ENCODE peak calls at places on chromosome 1, in nine cellular contexts. H is HCT116, S is GM23248, D is hepatocyte, B is GM23338, E is OCI-LY7, Q is neural progenitor cell, M is SK-N-SH, A is MM.1S. U is an unnamed sample.

GRCh38 chr1:54791880-54792522 is 9.1 kb downstream of the TTC22 start:
- DNase-seq in H (peak; percentile 51), S (no peak), D (peak; percentile 50), B (peak; percentile 87), E (peak; percentile 55), Q (peak; percentile 73), M (peak; percentile 63), A (peak; percentile 48), U (peak; percentile 83)

GRCh38 chr1:204410764-204411450 is 710 bp downstream of the PPP1R15B start:
- DNase-seq in H (no peak), S (peak; percentile 78), D (peak; percentile 56), B (peak; percentile 60), E (peak; percentile 24), Q (peak; percentile 40), M (peak; percentile 55), A (peak; percentile 44), U (peak; percentile 52)

GRCh38 chr1:68221971-68222355 is 10.4 kb downstream of the WLS start:
- DNase-seq in H (no peak), S (peak; percentile 78), D (no peak), B (no peak), E (no peak), Q (no peak), M (no peak), A (no peak), U (peak; percentile 43)

GRCh38 chr1:204046346-204046745 is 26.6 kb upstream of the SOX13 start:
- DNase-seq in H (no peak), S (no peak), D (no peak), B (no peak), E (no peak), Q (no peak), M (no peak), A (no peak), U (no peak)

GRCh38 chr1:184160942-184161698 is 109.6 kb downstream of the TSEN15 start:
- DNase-seq in H (no peak), S (peak; percentile 92), D (no peak), B (no peak), E (no peak), Q (no peak), M (peak; percentile 30), A (no peak), U (no peak)

GRCh38 chr1:167412920-167413319 is 105.4 kb downstream of the CD247 start:
- DNase-seq in H (no peak), S (no peak), D (no peak), B (no peak), E (peak; percentile 26), Q (no peak), M (no peak), A (no peak), U (no peak)

GRCh38 chr1:226671268-226671667 is 67.8 kb downstream of the ITPKB start:
- DNase-seq in H (no peak), S (no peak), D (no peak), B (no peak), E (peak; percentile 48), Q (no peak), M (no peak), A (no peak), U (peak; percentile 52)

GRCh38 chr1:25754421-25755195 is 45.4 kb upstream of the SELENON start:
- DNase-seq in H (no peak), S (no peak), D (no peak), B (peak; percentile 25), E (no peak), Q (peak; percentile 38), M (no peak), A (no peak), U (no peak)

GRCh38 chr1:78651247-78651646 is 1.6 kb downstream of the IFI44 start:
- DNase-seq in H (no peak), S (no peak), D (no peak), B (no peak), E (no peak), Q (no peak), M (no peak), A (no peak), U (no peak)

GRCh38 chr1:28516518-28516956 is 10.7 kb downstream of the RCC1 start:
- DNase-seq in H (no peak), S (peak; percentile 22), D (no peak), B (no peak), E (peak; percentile 18), Q (no peak), M (no peak), A (no peak), U (no peak)

GRCh38 chr1:147721711-147722110 is 38.7 kb downstream of the GJA5 start:
- DNase-seq in H (no peak), S (peak; percentile 45), D (peak; percentile 23), B (no peak), E (no peak), Q (no peak), M (no peak), A (no peak), U (peak; percentile 22)

GRCh38 chr1:9873385-9873784 is 36.7 kb downstream of the CTNNBIP1 start:
- DNase-seq in H (no peak), S (no peak), D (no peak), B (no peak), E (no peak), Q (no peak), M (no peak), A (no peak), U (no peak)

GRCh38 chr1:9871021-9871420 is 39.0 kb downstream of the CTNNBIP1 start:
- DNase-seq in H (no peak), S (no peak), D (no peak), B (no peak), E (peak; percentile 77), Q (peak; percentile 0), M (no peak), A (no peak), U (no peak)

GRCh38 chr1:9870572-9870971 is 39.5 kb downstream of the CTNNBIP1 start:
- DNase-seq in H (no peak), S (no peak), D (no peak), B (no peak), E (no peak), Q (no peak), M (no peak), A (no peak), U (no peak)

GRCh38 chr1:9872430-9873165 is 37.5 kb downstream of the CTNNBIP1 start:
- DNase-seq in H (no peak), S (no peak), D (no peak), B (no peak), E (no peak), Q (no peak), M (no peak), A (no peak), U (peak; percentile 62)

GRCh38 chr1:9871707-9872425 is 38.2 kb downstream of the CTNNBIP1 start:
- DNase-seq in H (no peak), S (no peak), D (no peak), B (no peak), E (no peak), Q (peak; percentile 4), M (no peak), A (no peak), U (no peak)
- H3K4me2 ChIP-seq in H (no peak overlapping the region), S (no peak overlapping the region), D (no peak overlapping the region), B (no peak overlapping the region), E (no peak overlapping the region), Q (no peak overlapping the region), M (no peak overlapping the region), A (no peak overlapping the region), U (no peak overlapping the region)

GRCh38 chr1:186648606-186649005 is 31.6 kb downstream of the PTGS2 start:
- DNase-seq in H (no peak), S (peak; percentile 5), D (no peak), B (no peak), E (no peak), Q (no peak), M (no peak), A (no peak), U (no peak)
- TF ChIP-seq EZH2phosphoT487 in H (no peak), S (no peak), D (no peak), B (no peak), E (no peak), Q (no peak), M (no peak), A (no peak), U (no peak)

GRCh38 chr1:234988160-234988528 is 140.5 kb downstream of the TOMM20 start:
- DNase-seq in H (no peak), S (no peak), D (no peak), B (no peak), E (no peak), Q (no peak), M (no peak), A (no peak), U (no peak)

GRCh38 chr1:234988536-234988935 is 140.1 kb downstream of the TOMM20 start:
- DNase-seq in H (no peak), S (no peak), D (no peak), B (no peak), E (no peak), Q (no peak), M (no peak), A (no peak), U (no peak)

GRCh38 chr1:234985531-234986294 is 142.9 kb downstream of the TOMM20 start:
- DNase-seq in H (no peak), S (no peak), D (no peak), B (no peak), E (no peak), Q (no peak), M (no peak), A (no peak), U (no peak)

GRCh38 chr1:234987415-234988159 is 141.1 kb downstream of the TOMM20 start:
- DNase-seq in H (no peak), S (peak; percentile 84), D (peak; percentile 73), B (peak; percentile 85), E (peak; percentile 42), Q (peak; percentile 73), M (no peak), A (no peak), U (peak; percentile 72)

DNA sequence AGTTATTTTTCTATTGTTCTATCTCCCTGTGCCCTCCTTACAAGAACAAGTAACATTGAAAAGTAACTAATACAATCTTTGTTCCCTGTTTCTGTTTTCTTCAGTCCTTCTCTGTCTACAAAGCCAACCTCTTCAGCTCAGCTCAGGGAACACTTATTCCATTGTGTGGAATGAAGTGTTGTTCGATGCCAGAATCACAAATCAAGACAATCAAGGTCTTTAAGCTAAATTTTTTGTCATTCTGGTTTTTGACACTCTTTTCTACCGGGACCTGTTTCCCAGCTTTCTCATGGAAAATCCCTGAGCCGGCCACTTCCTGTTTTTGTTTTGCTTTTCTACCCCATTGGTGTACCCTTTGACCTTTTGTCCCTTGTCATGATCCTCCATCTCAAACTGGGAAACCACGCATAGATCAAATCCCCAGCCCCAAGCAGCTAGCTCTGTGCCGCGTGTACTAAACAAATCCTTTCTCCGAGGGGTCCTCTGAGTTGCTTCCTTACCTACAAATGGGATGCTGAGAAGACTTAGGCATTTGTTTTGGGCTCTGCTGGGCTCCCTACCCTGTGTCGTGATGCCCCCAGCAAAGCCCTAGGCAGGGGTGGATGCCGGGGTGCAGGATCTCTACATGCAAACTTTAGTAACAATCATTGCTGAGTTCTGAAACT is 141.8 kb downstream of the TOMM20 start:
- DNase-seq in H (no peak), S (no peak), D (no peak), B (peak; percentile 59), E (no peak), Q (peak; percentile 52), M (no peak), A (no peak), U (no peak)
- H3K4me1 ChIP-seq in H (peaks cover 8% of the 10 kb centered on the region), S (peaks cover 57% of the 10 kb centered on the region), D (peaks cover 24% of the 10 kb centered on the region), B (peaks cover 27% of the 10 kb centered on the region), E (peaks cover 51% of the 10 kb centered on the region), Q (peaks cover 25% of the 10 kb centered on the region), M (peaks cover 35% of the 10 kb centered on the region), A (no peaks in the 10 kb centered on the region), U (peaks cover 40% of the 10 kb centered on the region)

DNA sequence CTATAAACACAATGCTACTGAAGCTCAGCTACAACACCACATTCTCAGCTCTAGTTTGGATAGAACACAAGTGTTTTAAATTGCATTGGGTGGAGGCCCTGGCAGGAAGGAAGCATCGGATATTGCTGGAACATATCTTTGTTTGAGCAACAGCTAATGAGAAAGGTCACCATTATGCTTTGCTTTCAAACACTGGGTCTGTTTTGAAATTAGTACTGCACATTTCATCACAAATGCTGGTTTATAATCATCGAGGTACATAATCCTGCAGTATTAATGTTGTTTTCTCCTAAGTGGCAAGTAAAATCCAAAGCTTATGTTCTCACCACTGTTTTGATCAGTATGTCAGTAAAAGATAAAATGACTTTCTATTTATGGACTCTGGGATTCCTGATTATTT is 61.5 kb upstream of the ARHGAP29 start:
- DNase-seq in H (no peak), S (peak; percentile 65), D (no peak), B (no peak), E (no peak), Q (no peak), M (no peak), A (no peak), U (no peak)
- H3K4me2 ChIP-seq in H (peak overlapping the region; percentile 66), S (peak overlapping the region; percentile 70), D (no peak overlapping the region), B (no peak overlapping the region), E (no peak overlapping the region), Q (no peak overlapping the region), M (no peak overlapping the region), A (no peak overlapping the region), U (no peak overlapping the region)